ENCODE peak calls at places on chromosomes 4 and X, in eight cellular contexts. Z, N, B, Q, C, G, M and Y are unnamed samples.
A peak's percentile ranks its signal among the peaks of the same experiment; 100 is the strongest.

GRCh38 chrX:43559643-43560042 is 96.5 kb upstream of the MAOA start:
- DNase-seq in C (peak; percentile 70), N (peak; percentile 9), M (peak; percentile 0), Z (peak; percentile 46), B (no peak), G (no peak), Q (no peak), Y (no peak)

GRCh38 chr4:42078184-42078801 is 74.2 kb downstream of the BEND4 start:
- DNase-seq in B (no peak), Z (no peak), N (no peak), Q (peak; percentile 64), M (no peak), G (no peak), C (no peak), Y (no peak)

GRCh38 chr4:1411436-1412375 is 5.5 kb upstream of the NKX1-1 start:
- DNase-seq in N (no peak), M (no peak), C (no peak), G (no peak), Z (no peak), Q (peak; percentile 42), B (no peak), Y (no peak)

GRCh38 chrX:119523664-119524184 is 41.5 kb downstream of the STEEP1 start:
- DNase-seq in N (peak; percentile 8), B (no peak), Z (no peak), Q (no peak), G (no peak), M (no peak), C (no peak), Y (no peak)

GRCh38 chr4:102318526-102318925 is 26.8 kb downstream of the SLC39A8 start:
- DNase-seq in Q (no peak), Z (no peak), N (no peak), G (no peak), C (no peak), M (no peak), B (no peak), Y (no peak)

GRCh38 chrX:46649421-46650260 is 76.1 kb downstream of the CHST7 start:
- DNase-seq in M (no peak), Q (no peak), Z (peak; percentile 59), C (peak; percentile 11), B (no peak), N (no peak), G (no peak), Y (no peak)

GRCh38 chr4:155758500-155759371 is at the start of gene GUCY1B1:
- DNase-seq in Z (peak; percentile 92), B (peak; percentile 80), Q (peak; percentile 95), C (peak; percentile 92), M (peak; percentile 3), N (peak; percentile 96), G (peak; percentile 40), Y (peak; percentile 81)

GRCh38 chr4:85964298-85964697 is 395.6 kb downstream of the MAPK10 start:
- DNase-seq in G (no peak), M (no peak), B (no peak), Z (no peak), C (no peak), Q (no peak), N (peak; percentile 5), Y (no peak)

GRCh38 chr4:133910165-133910564 is 291.4 kb downstream of the PABPC4L start:
- DNase-seq in M (no peak), Z (no peak), Q (no peak), C (no peak), B (no peak), G (no peak), N (no peak), Y (no peak)

GRCh38 chrX:135384161-135384836 is 37.4 kb upstream of the SMIM10L2A start:
- DNase-seq in M (peak; percentile 22), Q (no peak), B (no peak), G (no peak), C (no peak), N (no peak), Z (no peak), Y (no peak)

GRCh38 chrX:71052721-71053120 is 15.4 kb downstream of the SNX12 start:
- DNase-seq in Z (no peak), Q (peak; percentile 32), C (no peak), B (no peak), G (no peak), N (no peak), M (no peak), Y (no peak)

GRCh38 chr4:141977433-141977832 is 341.1 kb downstream of the IL15 start:
- DNase-seq in G (no peak), M (no peak), Q (no peak), N (peak; percentile 0), B (no peak), Z (no peak), C (no peak), Y (no peak)

GRCh38 chrX:101208152-101208905 is 11.3 kb upstream of the DRP2 start:
- DNase-seq in B (no peak), N (peak; percentile 87), G (no peak), M (no peak), C (no peak), Q (no peak), Z (peak; percentile 31), Y (no peak)

GRCh38 chrX:46670316-46670715 is 88.6 kb downstream of the SLC9A7 start:
- DNase-seq in Z (no peak), B (no peak), M (no peak), Q (no peak), N (no peak), G (no peak), C (no peak), Y (no peak)

GRCh38 chrX:36909584-36909983 is 98.6 kb upstream of the FAM47C start:
- DNase-seq in N (peak; percentile 0), M (no peak), G (no peak), Z (peak; percentile 10), B (no peak), C (no peak), Q (no peak), Y (no peak)

GRCh38 chr4:113635739-113636437 is 125.7 kb downstream of the CAMK2D start:
- DNase-seq in G (peak; percentile 63), Q (no peak), Z (peak; percentile 68), N (peak; percentile 92), M (no peak), B (no peak), C (no peak), Y (no peak)

GRCh38 chrX:46628406-46629371 is 55.1 kb downstream of the CHST7 start:
- DNase-seq in Z (peak; percentile 53), G (no peak), Q (peak; percentile 57), B (peak; percentile 32), N (peak; percentile 42), C (no peak), M (no peak), Y (no peak)

GRCh38 chr4:9933184-9933583 is 88.1 kb downstream of the SLC2A9 start:
- DNase-seq in C (no peak), G (no peak), M (no peak), B (no peak), Q (no peak), N (no peak), Z (no peak), Y (no peak)

GRCh38 chr4:98908182-98908581 is 20.8 kb downstream of the EIF4E start:
- DNase-seq in M (no peak), G (no peak), C (no peak), N (peak; percentile 13), Z (no peak), B (no peak), Q (no peak), Y (no peak)

GRCh38 chr4:44660396-44660795 is 9.0 kb upstream of the YIPF7 start:
- DNase-seq in B (no peak), Z (no peak), M (no peak), G (no peak), Q (no peak), C (no peak), N (no peak), Y (no peak)

GRCh38 chr4:25674386-25674785 is 18.7 kb downstream of the SLC34A2 start:
- DNase-seq in C (no peak), Z (no peak), M (no peak), G (no peak), Q (no peak), N (no peak), B (no peak), Y (no peak)

GRCh38 chr4:148056879-148057278 is 325.0 kb downstream of the ARHGAP10 start:
- DNase-seq in M (peak; percentile 28), N (peak; percentile 77), B (no peak), Q (peak; percentile 53), Z (peak; percentile 75), C (no peak), G (no peak), Y (no peak)
- TF ChIP-seq CTCF in M (peak; percentile 21), N (no peak), B (no peak), Q (peak; percentile 51), Z (peak; percentile 16), C (no peak), G (no peak), Y (no peak)

DNA sequence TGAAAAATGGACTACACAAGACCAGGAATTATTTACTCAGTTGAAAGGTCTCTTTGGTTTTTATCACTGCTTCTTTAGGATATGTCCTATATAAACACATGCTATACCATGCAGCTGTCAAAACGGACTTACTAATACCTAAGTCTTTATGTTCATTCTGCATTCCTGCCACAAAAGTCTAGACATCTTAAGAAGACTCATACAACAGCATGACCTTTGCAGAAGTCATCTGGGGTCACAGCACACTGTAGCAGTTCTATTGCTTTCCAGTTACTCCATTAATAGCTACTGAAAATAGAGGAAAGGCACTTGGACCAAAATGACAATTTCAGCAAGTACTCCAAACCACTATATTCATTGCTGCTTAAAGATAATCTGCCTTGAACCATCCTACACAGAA is 53.2 kb downstream of the DDX60 start:
- DNase-seq in G (no peak), Z (no peak), N (peak; percentile 2), M (no peak), B (no peak), Q (no peak), C (no peak), Y (no peak)
- TF ChIP-seq CTCF in G (no peak), Z (no peak), N (no peak), M (no peak), B (no peak), Q (no peak), C (no peak), Y (no peak)

DNA sequence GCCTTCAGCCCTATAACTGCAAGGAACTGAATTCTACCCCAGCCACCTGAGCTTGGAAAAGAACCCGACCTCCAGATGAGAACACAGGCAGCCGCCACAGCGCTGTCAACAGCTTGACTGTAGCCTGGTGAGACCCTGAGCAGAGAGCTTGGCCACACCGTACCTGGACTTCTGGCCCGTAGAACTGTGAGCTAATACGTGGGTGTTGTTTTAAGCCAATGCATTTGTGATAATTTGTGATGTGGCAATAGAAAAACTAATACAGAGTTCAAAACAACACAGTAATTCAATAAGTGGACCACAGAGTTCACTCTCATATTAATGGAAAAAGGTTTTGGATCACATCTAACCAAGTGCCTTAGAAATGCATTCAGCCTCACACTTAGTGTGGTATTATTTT is 96.6 kb upstream of the TBL1X start:
- DNase-seq in Z (no peak), B (no peak), N (no peak), Q (no peak), C (no peak), M (no peak), G (no peak), Y (no peak)
- TF ChIP-seq CTCF in Z (no peak), B (no peak), N (no peak), Q (no peak), C (no peak), M (no peak), G (no peak), Y (no peak)

DNA sequence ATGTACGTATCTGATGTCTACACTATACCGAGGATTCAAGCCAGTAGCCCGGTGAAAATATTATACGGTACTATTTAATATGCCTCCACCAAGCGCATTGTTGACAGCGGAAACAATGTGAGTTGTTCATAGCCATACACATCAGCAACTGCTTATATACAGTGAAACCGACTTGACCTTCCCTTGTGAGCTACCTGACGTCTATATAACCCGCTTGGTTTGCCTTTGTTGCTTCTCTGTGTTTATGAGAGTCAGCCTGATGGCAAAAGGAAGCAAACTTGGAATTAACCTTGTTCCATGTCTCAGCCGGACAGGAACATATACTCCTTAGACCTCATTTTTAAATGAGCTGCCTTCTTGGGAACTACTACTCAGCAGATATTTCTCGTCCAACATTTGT is 211.8 kb downstream of the DCTD start:
- DNase-seq in M (no peak), G (no peak), Q (no peak), C (no peak), N (no peak), Z (no peak), B (no peak), Y (no peak)
- TF ChIP-seq CTCF in M (no peak), G (no peak), Q (no peak), C (no peak), N (no peak), Z (no peak), B (no peak), Y (no peak)